ENCODE peak calls at places on chromosomes 3 and 15, in seven cellular contexts. M is IMR-90, V is neuronal stem cell, U is H1, J is mesendoderm, Z is mesenchymal stem cell, A is trophoblast cell. Q is an unnamed sample. For H3K4me1, the result is how much of the 10 kb centered on the place peaks cover.

GRCh38 chr3:74271541-74271940 is 342.9 kb downstream of the CNTN3 start:
- DNase-seq in Z (no peak), U (no peak), M (no peak), J (no peak), V (no peak), A (no peak), Q (no peak)

GRCh38 chr3:16375891-16376290 is 110.9 kb downstream of the OXNAD1 start:
- DNase-seq in V (no peak), M (no peak), Z (no peak), J (no peak), U (no peak), A (no peak), Q (no peak)

GRCh38 chr3:36969540-36970432 is 23.1 kb downstream of the EPM2AIP1 start:
- DNase-seq in U (no peak), V (peak), M (peak), A (peak), J (peak), Z (peak), Q (peak)

GRCh38 chr3:193589616-193590015 is 3.4 kb upstream of the OPA1 start:
- DNase-seq in J (no peak), U (no peak), M (no peak), V (no peak), Z (no peak), A (no peak), Q (no peak)

GRCh38 chr3:24499991-24500390 is 5.3 kb upstream of the THRB start:
- DNase-seq in U (no peak), V (no peak), M (no peak), J (no peak), Z (no peak), A (no peak), Q (no peak)

GRCh38 chr3:153144779-153145178 is 17.2 kb upstream of the RAP2B start:
- DNase-seq in J (no peak), V (no peak), M (peak), A (no peak), U (no peak), Z (peak), Q (no peak)

GRCh38 chr3:66938338-66938963 is 59.7 kb upstream of the KBTBD8 start:
- DNase-seq in U (no peak), M (peak), Z (peak), J (peak), A (peak), V (peak), Q (peak)

GRCh38 chr3:56693750-56694149 is 10.7 kb upstream of the TASOR start:
- DNase-seq in M (no peak), Z (no peak), U (no peak), A (no peak), J (no peak), V (no peak), Q (no peak)

GRCh38 chr15:49693491-49693890 is 72.6 kb downstream of the DTWD1 start:
- DNase-seq in Z (no peak), V (no peak), J (no peak), M (peak), U (no peak), A (no peak), Q (no peak)

GRCh38 chr3:186523022-186523421 is 21.2 kb downstream of the CRYGS start:
- DNase-seq in J (no peak), U (peak), A (no peak), Z (no peak), V (no peak), M (no peak), Q (no peak)

GRCh38 chr15:39331584-39331983 is 249.3 kb upstream of the THBS1 start:
- DNase-seq in M (no peak), J (no peak), A (no peak), Z (no peak), U (no peak), V (no peak), Q (no peak)

GRCh38 chr3:47566667-47567066 is 12.0 kb downstream of the CSPG5 start:
- DNase-seq in A (no peak), U (no peak), M (no peak), Z (no peak), J (no peak), V (no peak), Q (no peak)

GRCh38 chr15:68581725-68582124 is 2.9 kb downstream of the CORO2B start:
- DNase-seq in J (no peak), M (no peak), V (no peak), U (no peak), A (no peak), Z (no peak), Q (no peak)

GRCh38 chr3:123634149-123635051 is 49.5 kb upstream of the HACD2 start:
- DNase-seq in V (no peak), M (peak), U (no peak), J (peak), A (no peak), Z (no peak), Q (no peak)

GRCh38 chr3:188749010-188749617 is 422.7 kb upstream of the TPRG1 start:
- DNase-seq in Z (no peak), V (peak), J (peak), M (no peak), A (peak), U (peak), Q (peak)

GRCh38 chr15:67840747-67841634 is 1.1 kb upstream of the RNU6-1 start:
- DNase-seq in M (peak), Z (peak), U (no peak), J (peak), V (no peak), A (no peak), Q (no peak)

GRCh38 chr3:189806171-189806951 is 175.2 kb downstream of the TP63 start:
- DNase-seq in U (no peak), A (no peak), V (peak), J (peak), M (peak), Z (peak), Q (peak)

GRCh38 chr3:178203152-178203551 is 333.1 kb upstream of the KCNMB2 start:
- DNase-seq in Z (peak), A (no peak), U (no peak), M (peak), V (no peak), J (no peak), Q (no peak)

GRCh38 chr3:13598926-13599886 is 50.3 kb downstream of the FBLN2 start:
- DNase-seq in Z (no peak), A (no peak), U (no peak), J (peak), V (no peak), M (peak), Q (no peak)

GRCh38 chr3:142844339-142844977 is 44.4 kb downstream of the PCOLCE2 start:
- DNase-seq in Z (peak), V (no peak), A (peak), U (no peak), M (peak), J (peak), Q (no peak)

GRCh38 chr15:95679847-95680582 is 650.5 kb upstream of the NR2F2 start:
- DNase-seq in U (no peak), Z (no peak), A (no peak), V (no peak), J (no peak), M (no peak), Q (no peak)

GRCh38 chr15:26628879-26629529 is 143.9 kb downstream of the GABRB3 start:
- DNase-seq in Z (peak), U (peak), M (peak), A (no peak), V (no peak), J (peak), Q (peak)

GRCh38 chr15:82969353-82969752 is 16.7 kb upstream of the RAMAC start:
- DNase-seq in U (no peak), M (no peak), J (no peak), A (no peak), Z (no peak), V (no peak), Q (no peak)

GRCh38 chr15:82970078-82970686 is 15.8 kb upstream of the RAMAC start:
- DNase-seq in Z (no peak), U (no peak), V (no peak), J (no peak), A (peak), M (no peak), Q (no peak)

GRCh38 chr15:82972990-82973389 is 13.0 kb upstream of the RAMAC start:
- DNase-seq in A (no peak), V (no peak), U (no peak), M (no peak), Z (no peak), J (no peak), Q (no peak)

GRCh38 chr15:82971223-82971984 is 14.6 kb upstream of the RAMAC start:
- DNase-seq in V (no peak), A (no peak), J (no peak), U (no peak), M (no peak), Z (no peak), Q (no peak)

GRCh38 chr15:82970696-82971095 is 15.3 kb upstream of the RAMAC start:
- DNase-seq in M (no peak), Z (no peak), V (no peak), A (no peak), J (no peak), U (no peak), Q (no peak)
- H3K4ac ChIP-seq in M (no peak), Z (no peak), V (no peak), A (no peak), J (no peak), U (no peak), Q (no peak)

DNA sequence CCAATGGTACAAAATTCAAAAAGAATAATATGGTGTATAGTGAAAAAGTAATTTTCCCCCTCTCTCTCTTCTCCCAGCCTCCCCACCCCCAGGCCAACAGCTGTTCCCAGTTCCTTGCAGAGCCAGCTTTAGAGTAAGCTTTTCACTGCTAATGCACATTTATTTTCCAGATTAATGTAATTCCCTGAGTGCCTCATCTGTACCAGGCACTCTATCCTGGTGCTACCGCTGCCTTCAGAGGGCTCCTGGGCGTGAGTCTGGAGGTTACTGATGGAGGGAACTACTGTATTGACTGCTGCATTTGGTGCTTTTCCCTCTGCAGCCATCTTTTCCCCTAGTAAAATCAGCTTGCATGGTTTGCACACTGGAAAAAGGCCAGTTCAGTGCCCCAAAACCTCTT is 8.6 kb upstream of the USP3 start:
- DNase-seq in U (no peak), M (no peak), J (no peak), Z (no peak), A (no peak), V (no peak), Q (no peak)
- H3K4me1 ChIP-seq in U (under half), M (under half), J (under half), Z (under half), A (under half), V (under half), Q (under half)

DNA sequence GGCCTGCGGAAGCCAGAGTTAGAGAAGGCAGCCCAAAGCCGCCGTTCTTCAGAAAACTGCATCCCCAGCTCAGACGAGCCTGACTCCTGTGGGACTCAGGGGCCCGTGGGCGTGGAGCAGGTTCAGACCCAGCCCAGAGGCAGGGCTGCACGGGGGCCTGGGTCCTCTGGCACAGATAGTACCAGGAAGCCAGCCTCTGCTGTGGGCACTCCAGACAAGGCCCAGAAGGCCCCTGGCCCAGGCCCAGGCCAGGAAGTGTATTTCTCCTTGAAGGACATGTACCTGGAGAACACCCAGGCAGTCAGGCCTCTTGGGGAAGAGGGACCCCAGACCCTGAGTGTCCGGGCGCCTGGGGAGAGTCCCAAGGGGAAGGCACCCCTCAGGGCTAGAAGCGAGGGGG is 23.1 kb downstream of the ALPK3 start:
- DNase-seq in J (no peak), Z (no peak), M (no peak), V (no peak), A (no peak), U (no peak), Q (no peak)
- H3K27ac ChIP-seq in J (no peak), Z (no peak), M (no peak), V (no peak), A (no peak), U (no peak), Q (no peak)

GRCh38 chr3:119396870-119397269 is 66.5 kb downstream of the TMEM39A start:
- DNase-seq in V (no peak), Z (no peak), M (no peak), U (no peak), J (no peak), A (no peak), Q (no peak)
- H3K4ac ChIP-seq in V (no peak), Z (no peak), M (no peak), U (no peak), J (no peak), A (no peak), Q (no peak)